ENCODE peak calls at places on chromosome 20, in five cellular contexts. P, K, W, S and U are unnamed samples.
A peak's percentile ranks its signal among the peaks of the same experiment; 100 is the strongest.

GRCh38 chr20:41983159-41983558 is 365.0 kb upstream of the CHD6 start:
- DNase-seq in P (no peak), K (no peak), S (no peak), W (no peak), U (no peak)

GRCh38 chr20:37892001-37892400 is 10.9 kb upstream of the VSTM2L start:
- DNase-seq in P (peak; percentile 27), K (no peak), W (no peak), S (no peak), U (no peak)

GRCh38 chr20:51613576-51613975 is 71.1 kb upstream of the NFATC2 start:
- DNase-seq in P (no peak), K (no peak), W (no peak), S (no peak), U (no peak)

GRCh38 chr20:1894471-1894950 is 696 bp upstream of the SIRPA start:
- DNase-seq in P (peak; percentile 66), W (peak; percentile 17), S (peak; percentile 56), K (peak; percentile 62), U (peak; percentile 74)

GRCh38 chr20:62838511-62838910 is 21.7 kb downstream of the COL9A3 start:
- DNase-seq in S (no peak), K (no peak), W (no peak), P (no peak), U (no peak)

GRCh38 chr20:14245368-14245970 is 91.9 kb downstream of the FLRT3 start:
- DNase-seq in S (no peak), W (no peak), P (no peak), K (no peak), U (no peak)

GRCh38 chr20:41063442-41063841 is 34.8 kb downstream of the TOP1 start:
- DNase-seq in K (no peak), W (no peak), P (no peak), S (no peak), U (no peak)

GRCh38 chr20:4324611-4325238 is 309.4 kb upstream of the RNF24 start:
- DNase-seq in W (no peak), P (no peak), K (no peak), S (no peak), U (no peak)

GRCh38 chr20:52785678-52786077 is 186.5 kb upstream of the TSHZ2 start:
- DNase-seq in P (no peak), K (no peak), S (no peak), W (no peak), U (no peak)

GRCh38 chr20:13458860-13459451 is 179.8 kb downstream of the TASP1 start:
- DNase-seq in S (peak; percentile 33), K (peak; percentile 41), P (peak; percentile 20), W (peak; percentile 46), U (no peak)

GRCh38 chr20:62202083-62202395 is 18.0 kb downstream of the HRH3 start:
- DNase-seq in W (no peak), S (no peak), P (no peak), K (no peak), U (no peak)

GRCh38 chr20:32418376-32418775 is 60.2 kb downstream of the ASXL1 start:
- DNase-seq in W (no peak), S (no peak), P (no peak), K (no peak), U (no peak)

GRCh38 chr20:11734431-11734830 is 183.3 kb upstream of the BTBD3 start:
- DNase-seq in K (no peak), W (no peak), P (no peak), S (no peak), U (no peak)

GRCh38 chr20:33791959-33792597 is 19.1 kb upstream of the CHMP4B start:
- DNase-seq in P (peak; percentile 51), W (peak; percentile 73), K (peak; percentile 58), S (peak; percentile 47), U (peak; percentile 36)

GRCh38 chr20:63378626-63379025 is 17.5 kb upstream of the CHRNA4 start:
- DNase-seq in P (no peak), S (no peak), K (no peak), W (no peak), U (no peak)

GRCh38 chr20:3749689-3750639 is 17.5 kb downstream of the HSPA12B start:
- DNase-seq in P (peak; percentile 55), K (peak; percentile 98), W (peak; percentile 65), S (peak; percentile 60), U (no peak)

GRCh38 chr20:25025986-25026605 is 31.8 kb downstream of the ACSS1 start:
- DNase-seq in K (no peak), P (peak; percentile 10), S (no peak), W (no peak), U (peak; percentile 7)

GRCh38 chr20:25041813-25042530 is 16.0 kb downstream of the ACSS1 start:
- DNase-seq in S (no peak), K (no peak), P (peak; percentile 10), W (no peak), U (no peak)

GRCh38 chr20:8858181-8858794 is 210.6 kb upstream of the PLCB4 start:
- DNase-seq in P (no peak), S (no peak), W (no peak), K (no peak), U (no peak)

GRCh38 chr20:17808782-17809181 is 109.0 kb downstream of the BANF2 start:
- DNase-seq in W (no peak), P (no peak), S (no peak), K (no peak), U (peak; percentile 53)

GRCh38 chr20:24017160-24017761 is 28.7 kb upstream of the GGTLC1 start:
- DNase-seq in W (no peak), P (no peak), S (no peak), K (no peak), U (no peak)

GRCh38 chr20:48632017-48632824 is 195.6 kb downstream of the PREX1 start:
- DNase-seq in P (no peak), W (no peak), K (no peak), S (no peak), U (no peak)

GRCh38 chr20:53874706-53875105 is 195.7 kb downstream of the BCAS1 start:
- DNase-seq in K (no peak), P (no peak), S (no peak), W (no peak), U (no peak)

GRCh38 chr20:35171753-35172433 is at the start of gene PROCR:
- DNase-seq in S (peak; percentile 73), K (peak; percentile 94), P (peak; percentile 77), W (peak; percentile 64), U (peak; percentile 87)
- TF ChIP-seq POLR2A in S (no peak), K (peak; percentile 55), P (no peak), W (no peak), U (no peak)

GRCh38 chr20:59748555-59749292 is 144.4 kb downstream of the PHACTR3 start:
- DNase-seq in P (peak; percentile 30), K (no peak), W (no peak), S (no peak), U (peak; percentile 46)
- H3K9me3 ChIP-seq in P (no peaks in the 10 kb centered on the region), K (no peaks in the 10 kb centered on the region), W (no peaks in the 10 kb centered on the region), S (no peaks in the 10 kb centered on the region), U (no peaks in the 10 kb centered on the region)

GRCh38 chr20:43923917-43924316 is 9.3 kb downstream of the TOX2 start:
- DNase-seq in K (no peak), S (no peak), W (no peak), P (no peak), U (no peak)

GRCh38 chr20:43925786-43926185 is 11.1 kb downstream of the TOX2 start:
- DNase-seq in P (peak; percentile 30), W (no peak), K (no peak), S (peak; percentile 31), U (no peak)

GRCh38 chr20:43925215-43925614 is 10.6 kb downstream of the TOX2 start:
- DNase-seq in P (no peak), K (no peak), S (no peak), W (no peak), U (no peak)

GRCh38 chr20:43926287-43926686 is 11.6 kb downstream of the TOX2 start:
- DNase-seq in S (no peak), K (no peak), W (no peak), P (no peak), U (no peak)

GRCh38 chr20:43926691-43927090 is 12.0 kb downstream of the TOX2 start:
- DNase-seq in S (peak; percentile 30), W (no peak), P (no peak), K (no peak), U (no peak)
- H3K4me1 ChIP-seq in S (no peaks in the 10 kb centered on the region), W (no peaks in the 10 kb centered on the region), P (no peaks in the 10 kb centered on the region), K (peaks cover 18% of the 10 kb centered on the region), U (no peaks in the 10 kb centered on the region)

GRCh38 chr20:61192254-61192950 is 59.7 kb upstream of the CDH4 start:
- DNase-seq in K (no peak), S (no peak), P (no peak), W (no peak), U (no peak)
- TF ChIP-seq POLR2A in K (no peak), S (no peak), P (no peak), W (no peak), U (no peak)